ENCODE peak calls at places on chromosomes 11 and 22, in nine cellular contexts. One of them, this sample, is unnamed.

GRCh38 chr11:20055312-20055711 is 105.0 kb downstream of the DBX1 start:
- DNase-seq in IMR-90: no peak
- DNase-seq in coronary artery: no peak
- DNase-seq in GM04503: no peak
- DNase-seq in effector CD4-positive, alpha-beta T cell: no peak
- DNase-seq in BJ: no peak
- DNase-seq in progenitor cell of endocrine pancreas: no peak
- DNase-seq in keratinocyte: no peak
- DNase-seq in EL: no peak
- DNase-seq in this sample: no peak

GRCh38 chr11:14972581-14973490 is 685 bp upstream of the CALCA start:
- DNase-seq in BJ: no peak
- DNase-seq in GM04503: no peak
- DNase-seq in coronary artery: no peak
- DNase-seq in progenitor cell of endocrine pancreas: no peak
- DNase-seq in EL: no peak
- DNase-seq in keratinocyte: no peak
- DNase-seq in effector CD4-positive, alpha-beta T cell: no peak
- DNase-seq in IMR-90: no peak
- DNase-seq in this sample: no peak

GRCh38 chr11:73872746-73873412 is 3.8 kb downstream of the COA4 start:
- DNase-seq in effector CD4-positive, alpha-beta T cell: no peak
- DNase-seq in GM04503: no peak
- DNase-seq in IMR-90: no peak
- DNase-seq in BJ: no peak
- DNase-seq in EL: no peak
- DNase-seq in keratinocyte: no peak
- DNase-seq in coronary artery: no peak
- DNase-seq in progenitor cell of endocrine pancreas: no peak
- DNase-seq in this sample: no peak

GRCh38 chr11:7571640-7572000 is 57.8 kb downstream of the PPFIBP2 start:
- DNase-seq in progenitor cell of endocrine pancreas: peak; percentile 74
- DNase-seq in GM04503: no peak
- DNase-seq in EL: peak; percentile 71
- DNase-seq in effector CD4-positive, alpha-beta T cell: no peak
- DNase-seq in keratinocyte: no peak
- DNase-seq in IMR-90: peak; percentile 69
- DNase-seq in coronary artery: no peak
- DNase-seq in BJ: no peak
- DNase-seq in this sample: peak; percentile 21

GRCh38 chr11:113519989-113520613 is 44.9 kb upstream of the DRD2 start:
- DNase-seq in coronary artery: peak; percentile 35
- DNase-seq in GM04503: no peak
- DNase-seq in BJ: no peak
- DNase-seq in IMR-90: no peak
- DNase-seq in progenitor cell of endocrine pancreas: no peak
- DNase-seq in keratinocyte: no peak
- DNase-seq in EL: peak; percentile 10
- DNase-seq in effector CD4-positive, alpha-beta T cell: no peak
- DNase-seq in this sample: no peak

GRCh38 chr22:44693756-44694155 is 8.2 kb upstream of the PRR5 start:
- DNase-seq in GM04503: no peak
- DNase-seq in keratinocyte: no peak
- DNase-seq in EL: no peak
- DNase-seq in BJ: no peak
- DNase-seq in effector CD4-positive, alpha-beta T cell: no peak
- DNase-seq in progenitor cell of endocrine pancreas: no peak
- DNase-seq in IMR-90: no peak
- DNase-seq in coronary artery: no peak
- DNase-seq in this sample: no peak

GRCh38 chr11:44614281-44614680 is 48.8 kb downstream of the CD82 start:
- DNase-seq in BJ: no peak
- DNase-seq in keratinocyte: no peak
- DNase-seq in effector CD4-positive, alpha-beta T cell: no peak
- DNase-seq in coronary artery: no peak
- DNase-seq in GM04503: no peak
- DNase-seq in EL: no peak
- DNase-seq in IMR-90: no peak
- DNase-seq in progenitor cell of endocrine pancreas: no peak
- DNase-seq in this sample: no peak

GRCh38 chr11:26045082-26045481 is 286.8 kb upstream of the ANO3 start:
- DNase-seq in IMR-90: peak; percentile 12
- DNase-seq in coronary artery: no peak
- DNase-seq in effector CD4-positive, alpha-beta T cell: no peak
- DNase-seq in EL: no peak
- DNase-seq in keratinocyte: no peak
- DNase-seq in GM04503: no peak
- DNase-seq in BJ: no peak
- DNase-seq in progenitor cell of endocrine pancreas: no peak
- DNase-seq in this sample: no peak

GRCh38 chr22:19734837-19735382 is 11.6 kb downstream of the GP1BB start:
- DNase-seq in EL: no peak
- DNase-seq in IMR-90: no peak
- DNase-seq in GM04503: no peak
- DNase-seq in effector CD4-positive, alpha-beta T cell: no peak
- DNase-seq in progenitor cell of endocrine pancreas: no peak
- DNase-seq in keratinocyte: no peak
- DNase-seq in coronary artery: no peak
- DNase-seq in BJ: no peak
- DNase-seq in this sample: no peak

GRCh38 chr11:117145393-117145761 is 1.3 kb downstream of the PAFAH1B2 start:
- DNase-seq in keratinocyte: no peak
- DNase-seq in EL: peak; percentile 65
- DNase-seq in progenitor cell of endocrine pancreas: no peak
- DNase-seq in GM04503: no peak
- DNase-seq in BJ: no peak
- DNase-seq in effector CD4-positive, alpha-beta T cell: no peak
- DNase-seq in IMR-90: peak; percentile 32
- DNase-seq in coronary artery: no peak
- DNase-seq in this sample: peak; percentile 28

GRCh38 chr11:78853521-78853920 is 278.9 kb upstream of the NARS2 start:
- DNase-seq in IMR-90: no peak
- DNase-seq in effector CD4-positive, alpha-beta T cell: no peak
- DNase-seq in coronary artery: no peak
- DNase-seq in BJ: no peak
- DNase-seq in EL: no peak
- DNase-seq in progenitor cell of endocrine pancreas: no peak
- DNase-seq in keratinocyte: no peak
- DNase-seq in GM04503: no peak
- DNase-seq in this sample: no peak

GRCh38 chr11:120688166-120688565 is 176.6 kb downstream of the GRIK4 start:
- DNase-seq in EL: no peak
- DNase-seq in coronary artery: no peak
- DNase-seq in IMR-90: no peak
- DNase-seq in effector CD4-positive, alpha-beta T cell: no peak
- DNase-seq in GM04503: no peak
- DNase-seq in keratinocyte: no peak
- DNase-seq in progenitor cell of endocrine pancreas: no peak
- DNase-seq in BJ: no peak
- DNase-seq in this sample: no peak

GRCh38 chr11:96299155-96299883 is 43.7 kb downstream of the MAML2 start:
- DNase-seq in EL: no peak
- DNase-seq in effector CD4-positive, alpha-beta T cell: no peak
- DNase-seq in BJ: no peak
- DNase-seq in keratinocyte: no peak
- DNase-seq in coronary artery: no peak
- DNase-seq in IMR-90: no peak
- DNase-seq in progenitor cell of endocrine pancreas: no peak
- DNase-seq in GM04503: no peak
- DNase-seq in this sample: no peak

GRCh38 chr22:30857103-30857502 is 111.5 kb downstream of the MORC2 start:
- DNase-seq in GM04503: no peak
- DNase-seq in IMR-90: no peak
- DNase-seq in EL: no peak
- DNase-seq in effector CD4-positive, alpha-beta T cell: no peak
- DNase-seq in BJ: no peak
- DNase-seq in coronary artery: no peak
- DNase-seq in progenitor cell of endocrine pancreas: no peak
- DNase-seq in keratinocyte: no peak
- DNase-seq in this sample: no peak

GRCh38 chr22:38981005-38981658 is 1.0 kb upstream of the APOBEC3B start:
- DNase-seq in BJ: no peak
- DNase-seq in keratinocyte: no peak
- DNase-seq in GM04503: no peak
- DNase-seq in IMR-90: peak; percentile 31
- DNase-seq in EL: peak; percentile 33
- DNase-seq in coronary artery: no peak
- DNase-seq in effector CD4-positive, alpha-beta T cell: no peak
- DNase-seq in progenitor cell of endocrine pancreas: no peak
- DNase-seq in this sample: no peak

GRCh38 chr11:117071344-117071787 is 26.9 kb downstream of the SIK3 start:
- DNase-seq in IMR-90: no peak
- DNase-seq in keratinocyte: no peak
- DNase-seq in EL: peak; percentile 44
- DNase-seq in progenitor cell of endocrine pancreas: no peak
- DNase-seq in effector CD4-positive, alpha-beta T cell: no peak
- DNase-seq in GM04503: no peak
- DNase-seq in coronary artery: no peak
- DNase-seq in BJ: no peak
- DNase-seq in this sample: no peak

GRCh38 chr11:44899959-44900358 is 50.7 kb downstream of the TP53I11 start:
- DNase-seq in progenitor cell of endocrine pancreas: no peak
- DNase-seq in BJ: no peak
- DNase-seq in IMR-90: peak; percentile 71
- DNase-seq in EL: peak; percentile 58
- DNase-seq in effector CD4-positive, alpha-beta T cell: no peak
- DNase-seq in coronary artery: no peak
- DNase-seq in keratinocyte: no peak
- DNase-seq in GM04503: peak; percentile 38
- DNase-seq in this sample: no peak

This sample was measured in NCI-H2227 treated with DMSO at 0.1 percent for 48 hours.